ENCODE peak calls at places on chromosome 3, in four cellular contexts. D, S, E and I are unnamed samples.
A peak's percentile ranks its signal among the peaks of the same experiment; 100 is the strongest.

GRCh38 chr3:10757021-10757820 is 58.8 kb upstream of the SLC6A11 start:
- DNase-seq in D (no peak), S (peak; percentile 32), E (peak; percentile 13), I (no peak)

GRCh38 chr3:160330690-160331089 is 68.3 kb downstream of the IFT80 start:
- DNase-seq in D (no peak), S (no peak), E (no peak), I (no peak)

GRCh38 chr3:38117748-38118420 is 19.0 kb downstream of the ACAA1 start:
- DNase-seq in D (peak; percentile 62), S (peak; percentile 69), E (peak; percentile 55), I (no peak)

GRCh38 chr3:146326875-146327543 is 76.1 kb upstream of the PLSCR4 start:
- DNase-seq in D (no peak), S (peak; percentile 88), E (peak; percentile 82), I (no peak)

GRCh38 chr3:58048301-58048700 is 40.1 kb downstream of the FLNB start:
- DNase-seq in D (no peak), S (no peak), E (no peak), I (no peak)

GRCh38 chr3:120909602-120909878 is 1.5 kb downstream of the STXBP5L start:
- DNase-seq in D (no peak), S (no peak), E (no peak), I (no peak)

GRCh38 chr3:56851966-56852884 is 50.5 kb upstream of the ARHGEF3 start:
- DNase-seq in D (no peak), S (peak; percentile 80), E (no peak), I (no peak)

GRCh38 chr3:143090486-143090885 is 29.1 kb upstream of the CHST2 start:
- DNase-seq in D (peak; percentile 40), S (no peak), E (no peak), I (no peak)

GRCh38 chr3:48503406-48504050 is 446 bp downstream of the SHISA5 start:
- DNase-seq in D (peak; percentile 46), S (peak; percentile 59), E (peak; percentile 42), I (peak; percentile 66)

GRCh38 chr3:89576417-89576816 is 469.0 kb downstream of the EPHA3 start:
- DNase-seq in D (no peak), S (no peak), E (no peak), I (no peak)

DNA sequence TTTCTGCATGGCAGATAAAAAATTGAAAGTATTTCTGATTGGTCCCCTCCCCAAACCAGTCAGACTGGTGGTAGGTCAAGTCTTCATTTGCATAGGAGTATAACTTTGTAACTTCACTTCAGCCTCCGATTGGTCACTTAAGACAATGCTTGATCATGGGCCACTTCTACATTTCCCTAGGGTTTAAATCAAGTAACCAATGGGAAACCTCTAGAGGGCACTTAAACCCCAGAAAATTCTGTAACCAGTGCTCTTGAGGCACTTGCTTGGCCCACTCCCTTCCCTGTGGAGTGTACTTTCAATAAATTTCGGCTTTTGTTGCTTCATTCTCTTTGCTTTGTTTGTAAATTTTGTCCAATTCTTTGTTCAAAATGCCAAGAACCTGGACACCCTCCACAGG is 225.5 kb downstream of the ARPP21 start:
- DNase-seq in D (no peak), S (no peak), E (no peak), I (no peak)
- H3K27ac ChIP-seq in D (no peak overlapping the region), S (no peak overlapping the region), E (no peak overlapping the region), I (no peak overlapping the region)

GRCh38 chr3:177770821-177771220 is 573.5 kb upstream of the TBL1XR1 start:
- DNase-seq in D (no peak), S (no peak), E (peak; percentile 41), I (no peak)
- H3K4me3 ChIP-seq in D (no peak overlapping the region), S (no peak overlapping the region), E (no peak overlapping the region), I (no peak overlapping the region)

GRCh38 chr3:64783200-64783599 is 95.4 kb upstream of the ADAMTS9 start:
- DNase-seq in D (no peak), S (no peak), E (no peak), I (no peak)
- H3K9me3 ChIP-seq in D (peaks cover 35% of the 10 kb centered on the region), S (no peaks in the 10 kb centered on the region), E (no peaks in the 10 kb centered on the region), I (peaks cover 5% of the 10 kb centered on the region)

GRCh38 chr3:37040231-37040630 is 46.9 kb downstream of the MLH1 start:
- DNase-seq in D (no peak), S (no peak), E (peak; percentile 44), I (no peak)
- H3K27ac ChIP-seq in D (peak overlapping the region; percentile 1), S (no peak overlapping the region), E (no peak overlapping the region), I (no peak overlapping the region)

GRCh38 chr3:64215084-64215483 is 10.2 kb downstream of the PRICKLE2 start:
- DNase-seq in D (no peak), S (no peak), E (no peak), I (no peak)
- H3K4me3 ChIP-seq in D (peak overlapping the region; percentile 27), S (no peak overlapping the region), E (peak overlapping the region; percentile 30), I (peak overlapping the region; percentile 70)

GRCh38 chr3:34742151-34742550 is 897.2 kb upstream of the ARPP21 start:
- DNase-seq in D (no peak), S (no peak), E (no peak), I (no peak)
- H3K9me3 ChIP-seq in D (peaks cover 8% of the 10 kb centered on the region), S (no peaks in the 10 kb centered on the region), E (peaks cover 11% of the 10 kb centered on the region), I (no peaks in the 10 kb centered on the region)

DNA sequence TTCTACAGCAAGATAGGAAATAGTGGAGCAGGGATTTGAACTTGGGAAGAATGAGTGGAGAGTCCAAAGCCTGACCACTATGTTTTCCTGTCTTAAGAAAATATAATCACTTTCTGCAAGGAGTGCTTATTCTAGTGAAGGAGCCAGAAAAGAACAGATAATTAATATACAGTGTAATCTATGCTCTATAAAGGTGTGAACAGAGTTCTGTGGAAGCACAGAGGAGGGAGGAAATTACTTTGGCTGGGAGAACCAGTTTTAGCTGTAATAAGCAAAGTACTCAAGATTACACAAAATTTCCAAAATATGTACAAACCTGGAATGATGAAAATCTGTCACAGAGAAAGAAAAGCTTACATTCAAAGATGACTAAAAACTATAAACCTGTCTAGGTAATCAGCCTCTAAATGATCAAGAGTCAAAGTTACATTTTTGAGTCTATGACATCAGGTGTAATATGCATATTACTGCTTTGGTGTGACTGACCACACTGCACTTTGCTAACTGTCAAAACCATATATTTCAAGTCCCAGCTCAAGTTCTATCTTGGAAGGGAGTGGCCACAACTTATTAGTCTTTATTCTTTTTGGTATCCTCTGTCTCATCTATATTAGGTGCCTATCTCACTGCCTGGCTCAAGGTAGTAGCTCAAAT is 40.7 kb upstream of the MB21D2 start:
- DNase-seq in D (no peak), S (peak; percentile 15), E (no peak), I (no peak)
- H3K27ac ChIP-seq in D (peak overlapping the region; percentile 92), S (no peak overlapping the region), E (no peak overlapping the region), I (peak overlapping the region; percentile 1)